ENCODE peak calls at places on chromosomes 1 and 21, in five cellular contexts. P is DND-41, E is Calu3, V is right cardiac atrium, A is A172. F is an unnamed sample.

GRCh38 chr1:69911301-69911801 is 294.0 kb downstream of the LRRC40 start:
- DNase-seq in V (no peak), A (peak), E (no peak), P (no peak), F (no peak)

GRCh38 chr1:156513189-156513588 is 12.6 kb upstream of the MEF2D start:
- DNase-seq in A (no peak), P (no peak), V (no peak), E (no peak), F (no peak)

GRCh38 chr1:3060601-3061551 is 8.1 kb upstream of the PRDM16 start:
- DNase-seq in P (no peak), E (no peak), V (no peak), A (peak), F (no peak)

GRCh38 chr21:39153373-39153772 is 29.9 kb downstream of the PSMG1 start:
- DNase-seq in P (no peak), E (no peak), A (peak), V (no peak), F (no peak)

GRCh38 chr1:90349510-90349909 is 354.6 kb downstream of the ZNF326 start:
- DNase-seq in A (no peak), V (no peak), E (no peak), P (no peak), F (no peak)

GRCh38 chr1:234899041-234899787 is 229.4 kb downstream of the TOMM20 start:
- DNase-seq in A (peak), P (no peak), E (no peak), V (peak), F (peak)

GRCh38 chr1:98991127-98992003 is 13.3 kb downstream of the PLPPR5 start:
- DNase-seq in V (no peak), P (peak), A (peak), E (peak), F (no peak)

GRCh38 chr1:82279241-82279640 is 478.5 kb downstream of the ADGRL2 start:
- DNase-seq in A (no peak), E (no peak), V (no peak), P (no peak), F (no peak)

GRCh38 chr21:43207868-43208267 is 39.1 kb downstream of the CRYAA start:
- DNase-seq in E (no peak), P (no peak), A (no peak), V (peak), F (no peak)

GRCh38 chr1:244010191-244010590 is 40.9 kb upstream of the ZBTB18 start:
- DNase-seq in V (no peak), E (peak), P (no peak), A (no peak), F (no peak)

F was measured in NK-92 treated with Interleukin-12 subunit alpha and Interleukin-12 subunit beta, amount 100 ng/mL, for 24 hours.